ENCODE peak calls at places on chromosomes 1 and 21, in seven cellular contexts. D is OCI-LY7, K is stomach, Y is lung, G is hepatocyte, J is right lobe of liver, X is right cardiac atrium. B is an unnamed sample. For H3K4me1, the result is how much of the 10 kb centered on the place peaks cover.

GRCh38 chr1:105087496-105087895 is 1337.8 kb downstream of the AMY1C start:
- DNase-seq in G (no peak), D (no peak), K (no peak), Y (no peak), J (no peak), X (no peak), B (no peak)

GRCh38 chr1:218754477-218754876 is 409.3 kb downstream of the TGFB2 start:
- DNase-seq in J (no peak), Y (no peak), K (no peak), D (no peak), X (no peak), G (no peak), B (no peak)

GRCh38 chr1:30005972-30006619 is 717.3 kb downstream of the MATN1 start:
- DNase-seq in X (no peak), K (no peak), G (no peak), D (no peak), J (no peak), Y (no peak), B (no peak)

GRCh38 chr1:90187186-90187585 is 192.3 kb downstream of the ZNF326 start:
- DNase-seq in D (no peak), J (no peak), G (no peak), X (no peak), K (no peak), Y (no peak), B (no peak)

GRCh38 chr1:53731779-53732305 is 7.1 kb downstream of the GLIS1 start:
- DNase-seq in G (no peak), K (no peak), X (no peak), J (no peak), D (no peak), Y (no peak), B (no peak)

GRCh38 chr1:28104866-28105467 is 16.6 kb upstream of the EYA3 start:
- DNase-seq in X (peak), G (peak), Y (peak), D (no peak), J (no peak), K (peak), B (peak)

GRCh38 chr1:244970236-244970652 is 105.9 kb upstream of the HNRNPU start:
- DNase-seq in D (peak), G (peak), J (no peak), K (peak), Y (peak), X (no peak), B (peak)

GRCh38 chr1:211281322-211282022 is 22.3 kb downstream of the RCOR3 start:
- DNase-seq in K (no peak), D (no peak), X (no peak), Y (no peak), J (no peak), G (no peak), B (peak)

GRCh38 chr1:203300441-203301330 is 4.6 kb upstream of the BTG2 start:
- DNase-seq in Y (no peak), D (no peak), G (no peak), J (no peak), X (peak), K (no peak), B (no peak)

GRCh38 chr1:30041741-30042437 is 681.5 kb downstream of the MATN1 start:
- DNase-seq in X (no peak), D (no peak), J (no peak), K (no peak), G (no peak), Y (peak), B (peak)

GRCh38 chr1:236142358-236143103 is at the start of gene GPR137B:
- DNase-seq in Y (no peak), G (peak), J (peak), K (peak), D (peak), X (peak), B (peak)

GRCh38 chr1:236143104-236143948 is 987 bp downstream of the GPR137B start:
- DNase-seq in D (no peak), G (peak), X (no peak), K (no peak), Y (no peak), J (no peak), B (no peak)

GRCh38 chr1:236139495-236139894 is 2.8 kb upstream of the GPR137B start:
- DNase-seq in G (no peak), X (no peak), D (no peak), J (no peak), Y (no peak), K (no peak), B (no peak)

GRCh38 chr1:236140705-236141446 is 1.5 kb upstream of the GPR137B start:
- DNase-seq in D (no peak), J (no peak), X (no peak), G (no peak), Y (no peak), K (no peak), B (no peak)

DNA sequence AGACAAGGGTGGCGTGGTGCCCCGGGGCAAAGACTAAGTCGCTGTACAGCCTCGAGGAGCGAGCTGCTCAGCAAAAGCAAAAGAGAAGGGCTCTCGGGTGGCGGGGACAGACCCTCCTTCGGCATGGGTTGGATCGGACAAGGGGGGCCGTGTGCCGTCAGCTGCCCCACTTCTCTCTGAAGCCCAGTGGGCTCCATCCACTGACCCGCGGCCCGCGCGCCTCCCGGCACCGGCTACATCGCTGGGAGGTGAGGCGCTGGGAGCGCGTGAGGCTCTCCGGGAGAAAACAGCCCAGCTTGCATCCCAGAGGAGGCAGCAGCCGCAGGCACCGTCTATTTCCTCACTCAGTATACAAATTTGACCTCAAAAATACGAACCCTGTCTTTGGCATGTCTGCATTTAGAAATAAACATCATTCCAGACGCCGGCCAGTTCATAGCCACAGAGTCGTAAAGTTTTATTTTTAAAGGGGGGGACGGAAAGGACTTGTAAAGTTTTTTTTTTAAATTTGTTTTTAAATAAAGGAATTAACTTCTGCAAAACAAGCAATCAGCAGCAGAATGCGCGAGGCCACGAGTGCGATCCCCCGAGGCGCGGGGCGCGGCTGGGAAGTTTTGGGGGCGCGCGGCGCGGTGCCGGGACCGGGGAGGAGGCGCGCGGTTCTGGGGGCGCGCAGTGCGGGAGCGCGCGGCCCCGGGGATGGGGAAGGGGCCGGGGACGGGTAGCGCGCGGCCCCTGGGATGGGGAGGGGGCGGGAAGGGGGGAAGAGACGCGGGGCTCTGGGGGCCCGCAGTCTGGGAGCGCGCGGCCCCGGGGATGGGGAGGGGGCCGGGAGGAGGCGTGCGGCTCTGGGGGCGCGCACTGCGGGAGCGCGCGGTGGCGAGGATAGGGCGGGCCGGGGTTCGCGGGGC is 637 bp upstream of the GPR137B start:
- DNase-seq in G (peak), Y (no peak), J (peak), X (no peak), K (peak), D (peak), B (peak)
- H3K4me1 ChIP-seq in G (under half), Y (under half), J (under half), X (under half), K (under half), D (under half), B (under half)

GRCh38 chr1:39385067-39385988 is 106.1 kb upstream of the BMP8A start:
- DNase-seq in Y (no peak), G (no peak), J (no peak), D (no peak), K (no peak), X (no peak), B (no peak)
- H3K4me1 ChIP-seq in Y (under half), G (under half), J (under half), D (under half), K (under half), X (under half), B (under half)

GRCh38 chr21:43645414-43645891 is 13.8 kb downstream of the HSF2BP start:
- DNase-seq in G (peak), Y (peak), D (peak), J (peak), X (peak), K (peak), B (peak)
- H3K4me1 ChIP-seq in G (under half), Y (under half), D (under half), J (under half), X (under half), K (under half), B (under half)

GRCh38 chr1:25432749-25433388 is 2.2 kb downstream of the MACO1 start:
- DNase-seq in X (no peak), J (no peak), Y (no peak), G (no peak), K (no peak), D (no peak), B (no peak)
- H3K4me1 ChIP-seq in X (under half), J (under half), Y (under half), G (under half), K (under half), D (half or more), B (under half)

GRCh38 chr1:36165145-36165544 is 9.2 kb downstream of the MAP7D1 start:
- DNase-seq in X (no peak), D (no peak), K (no peak), Y (no peak), J (no peak), G (no peak), B (no peak)
- H3K4me1 ChIP-seq in X (under half), D (half or more), K (under half), Y (under half), J (under half), G (under half), B (under half)